ENCODE peak calls at places on chromosome 19, in ten cellular contexts. T is tibial nerve, K is AG04450, J is fibroblast of pulmonary artery, M is mucosa of descending colon, G is GM23338, L is heart left ventricle, U is mesothelial cell of epicardium, I is Caco-2, W is A549. F is an unnamed sample.

GRCh38 chr19:14363203-14364097 is 17.8 kb upstream of the ADGRE5 start:
- DNase-seq in T (no peak), K (no peak), J (peak), M (peak), G (peak), L (peak), U (peak), I (peak), W (peak), F (no peak)

GRCh38 chr19:10544242-10544752 is 593 bp downstream of the ATG4D start:
- DNase-seq in T (no peak), K (no peak), J (no peak), M (peak), G (peak), L (no peak), U (no peak), I (peak), W (no peak), F (no peak)

GRCh38 chr19:43207991-43208390 is 2.6 kb upstream of the PSG4 start:
- DNase-seq in T (no peak), K (no peak), J (no peak), M (no peak), G (no peak), L (no peak), U (no peak), I (no peak), W (no peak), F (no peak)

GRCh38 chr19:11195169-11195568 is 2.2 kb downstream of the KANK2 start:
- DNase-seq in T (no peak), K (no peak), J (peak), M (peak), G (no peak), L (no peak), U (no peak), I (no peak), W (no peak), F (no peak)

GRCh38 chr19:55640577-55641375 is at the start of gene ZNF580:
- DNase-seq in T (peak), K (no peak), J (peak), M (peak), G (peak), L (peak), U (no peak), I (peak), W (peak), F (no peak)

GRCh38 chr19:33720691-33721682 is 75.7 kb upstream of the KCTD15 start:
- DNase-seq in T (no peak), K (no peak), J (no peak), M (no peak), G (no peak), L (no peak), U (no peak), I (no peak), W (no peak), F (no peak)

GRCh38 chr19:1718382-1719315 is 34.7 kb upstream of the ONECUT3 start:
- DNase-seq in T (no peak), K (no peak), J (no peak), M (no peak), G (peak), L (no peak), U (no peak), I (no peak), W (no peak), F (no peak)

GRCh38 chr19:27741236-27741635 is 1471.7 kb downstream of the UQCRFS1 start:
- DNase-seq in T (no peak), K (no peak), J (no peak), M (no peak), G (no peak), L (no peak), U (no peak), I (no peak), W (no peak), F (no peak)

GRCh38 chr19:5228932-5229777 is 111.5 kb downstream of the PTPRS start:
- DNase-seq in T (no peak), K (no peak), J (peak), M (no peak), G (peak), L (no peak), U (no peak), I (no peak), W (peak), F (no peak)

GRCh38 chr19:16070366-16070990 is 5.8 kb upstream of the TPM4 start:
- DNase-seq in T (no peak), K (no peak), J (no peak), M (peak), G (no peak), L (peak), U (no peak), I (no peak), W (peak), F (no peak)

GRCh38 chr19:5303208-5303607 is 37.4 kb downstream of the PTPRS start:
- DNase-seq in T (no peak), K (no peak), J (no peak), M (no peak), G (no peak), L (no peak), U (no peak), I (no peak), W (no peak), F (no peak)

DNA sequence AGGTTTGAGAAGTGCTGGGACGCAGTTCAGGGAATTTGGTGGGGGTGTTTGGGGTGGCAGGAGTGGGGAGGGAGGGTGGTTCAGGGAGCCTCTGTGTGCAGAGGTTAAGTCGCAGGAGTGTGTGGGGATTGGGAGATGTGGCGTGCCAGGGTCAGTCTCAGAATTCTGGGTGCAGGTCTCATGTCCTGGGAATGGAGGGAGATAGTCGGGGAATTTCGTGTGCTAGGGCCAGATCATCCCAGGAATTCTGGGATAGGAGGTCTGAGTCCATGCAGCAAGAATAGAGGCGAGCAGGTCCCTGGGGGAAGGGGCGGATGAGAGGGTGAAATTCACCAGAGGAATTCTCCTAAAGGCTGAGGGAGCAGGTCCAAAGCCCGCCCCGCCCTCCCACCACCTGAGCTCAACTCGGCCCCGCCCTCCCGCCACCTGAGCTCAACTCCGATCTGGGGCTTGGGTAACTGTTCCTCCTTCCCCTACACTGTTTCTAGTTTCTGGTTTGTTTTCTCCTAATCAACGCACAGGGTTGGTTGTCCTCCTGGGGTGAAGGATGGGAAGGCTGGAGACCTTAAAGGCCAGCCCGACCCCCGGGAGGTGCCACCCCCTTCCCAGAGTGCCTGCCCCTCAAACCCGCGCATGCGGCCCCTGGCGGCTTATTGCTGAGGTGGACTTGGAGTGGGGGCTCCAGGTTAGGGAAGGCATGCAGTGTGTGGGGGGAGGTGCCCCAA is 15.2 kb downstream of the KCNC3 start:
- DNase-seq in T (no peak), K (no peak), J (no peak), M (peak), G (peak), L (no peak), U (no peak), I (peak), W (no peak), F (no peak)
- TF ChIP-seq CTCF in T (no peak), K (no peak), J (no peak), M (no peak), G (peak), L (no peak), U (no peak), I (peak), W (no peak), F (no peak)

GRCh38 chr19:30090963-30091362 is 148.9 kb downstream of the URI1 start:
- DNase-seq in T (no peak), K (no peak), J (no peak), M (no peak), G (no peak), L (peak), U (peak), I (no peak), W (no peak), F (no peak)
- TF ChIP-seq CTCF in T (no peak), K (no peak), J (no peak), M (no peak), G (no peak), L (no peak), U (no peak), I (no peak), W (no peak), F (no peak)

DNA sequence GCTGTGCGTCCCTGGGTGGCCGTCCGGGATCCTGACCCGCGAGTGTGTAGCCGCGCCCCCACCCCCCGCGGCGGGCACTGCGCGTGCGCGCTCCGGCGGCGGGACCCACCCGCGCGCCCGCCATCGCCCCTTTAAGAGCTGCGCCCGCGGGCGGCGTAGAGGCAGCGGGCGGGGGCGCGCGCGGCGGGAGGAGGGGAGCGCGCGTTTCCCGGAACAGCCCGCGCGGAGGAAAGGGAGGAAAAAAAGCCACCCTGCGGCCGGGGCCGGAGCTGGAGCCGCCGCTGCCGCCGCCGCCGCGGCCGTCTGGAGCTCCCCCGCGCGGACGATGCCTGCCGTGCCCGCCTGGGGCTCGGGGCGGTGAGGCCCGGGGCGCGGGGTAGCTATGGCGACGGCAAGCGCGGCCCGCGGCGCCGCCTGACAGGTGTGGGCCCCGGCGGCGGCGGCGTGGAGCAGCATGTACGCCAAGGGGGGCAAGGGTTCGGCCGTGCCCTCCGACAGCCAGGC is at the start of gene SSBP4:
- DNase-seq in T (peak), K (no peak), J (peak), M (peak), G (peak), L (peak), U (peak), I (peak), W (no peak), F (no peak)
- TF ChIP-seq CTCF in T (peak), K (peak), J (no peak), M (peak), G (no peak), L (no peak), U (no peak), I (peak), W (peak), F (no peak)

GRCh38 chr19:37813340-37813739 is 34.0 kb upstream of the ZNF573 start:
- DNase-seq in T (no peak), K (no peak), J (no peak), M (no peak), G (peak), L (no peak), U (no peak), I (no peak), W (no peak), F (no peak)

GRCh38 chr19:37809366-37809765 is 30.0 kb upstream of the ZNF573 start:
- DNase-seq in T (no peak), K (no peak), J (no peak), M (no peak), G (no peak), L (no peak), U (no peak), I (no peak), W (no peak), F (no peak)
- TF ChIP-seq CTCF in T (no peak), K (no peak), J (no peak), M (no peak), G (no peak), L (no peak), U (no peak), I (no peak), W (no peak), F (no peak)

DNA sequence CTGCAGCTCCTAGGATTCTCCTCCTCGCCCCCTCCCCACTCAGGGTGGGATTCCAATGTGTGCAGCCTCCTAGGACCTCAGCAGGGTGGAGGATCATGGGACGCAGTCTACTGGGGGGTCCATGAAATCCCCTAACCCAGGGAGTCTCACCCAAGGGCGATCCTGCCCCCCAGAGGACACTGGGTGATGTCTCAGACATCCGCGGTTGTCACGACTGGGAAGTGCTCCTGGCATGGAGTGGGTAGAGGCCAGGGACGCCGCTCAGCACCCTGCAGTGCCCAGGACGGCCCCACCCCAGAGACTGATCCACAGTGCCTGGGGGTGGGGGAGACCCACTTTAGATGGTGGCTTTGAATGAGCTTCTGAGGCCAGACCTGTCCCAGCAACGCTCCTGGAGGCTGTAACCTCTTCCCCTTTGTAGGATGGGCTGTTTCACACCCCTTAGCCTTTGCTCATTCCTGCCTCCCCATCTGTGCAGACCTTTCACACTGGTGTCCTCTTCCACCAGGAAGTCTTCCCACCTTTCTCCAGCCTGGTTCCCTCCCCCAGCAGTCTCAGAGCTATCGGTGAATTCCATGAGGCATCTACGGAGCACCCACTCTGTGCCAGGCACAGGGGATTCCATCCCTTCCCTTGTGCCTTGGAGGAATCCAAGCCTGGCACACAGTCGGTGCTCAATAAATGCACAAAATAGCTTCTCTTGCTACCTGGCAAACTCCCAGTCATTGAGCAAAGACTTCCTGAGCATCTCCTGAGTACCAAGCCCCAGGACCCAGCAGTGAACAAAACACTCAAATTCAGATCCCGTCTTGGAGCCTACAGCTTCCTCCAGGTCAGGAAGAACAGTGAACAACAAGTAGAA is 10.5 kb downstream of the SMIM24 start:
- DNase-seq in T (no peak), K (no peak), J (no peak), M (no peak), G (no peak), L (no peak), U (no peak), I (no peak), W (no peak), F (no peak)
- TF ChIP-seq CTCF in T (peak), K (no peak), J (peak), M (no peak), G (no peak), L (no peak), U (no peak), I (no peak), W (peak), F (no peak)

GRCh38 chr19:39543477-39543857 is 3.5 kb upstream of the EID2 start:
- DNase-seq in T (no peak), K (no peak), J (no peak), M (no peak), G (no peak), L (no peak), U (no peak), I (no peak), W (no peak), F (no peak)

GRCh38 chr19:39539165-39539518 is 819 bp downstream of the EID2 start:
- DNase-seq in T (no peak), K (no peak), J (peak), M (no peak), G (peak), L (no peak), U (no peak), I (peak), W (peak), F (no peak)

GRCh38 chr19:39539519-39540332 is at the start of gene EID2:
- DNase-seq in T (peak), K (peak), J (peak), M (peak), G (peak), L (peak), U (peak), I (peak), W (peak), F (peak)

GRCh38 chr19:39542198-39542597 is 2.2 kb upstream of the EID2 start:
- DNase-seq in T (no peak), K (no peak), J (peak), M (no peak), G (peak), L (no peak), U (no peak), I (no peak), W (no peak), F (no peak)

DNA sequence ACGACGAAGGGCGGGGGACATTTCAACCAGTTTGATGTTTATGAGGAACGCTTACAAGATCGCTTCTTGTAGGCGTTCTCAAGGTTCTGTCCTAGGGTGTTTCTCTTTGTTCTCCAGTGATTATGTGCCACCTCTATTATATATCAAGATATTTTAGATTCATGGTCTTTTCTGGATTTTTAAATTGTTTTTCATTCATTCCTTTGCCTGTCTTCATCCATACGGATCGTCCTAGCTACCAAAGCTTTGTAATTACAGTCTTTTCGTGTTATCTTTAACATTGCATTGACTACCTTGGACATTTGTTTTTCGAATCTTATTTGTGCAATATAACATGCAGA is 342 bp upstream of the EID2 start:
- DNase-seq in T (no peak), K (no peak), J (no peak), M (no peak), G (no peak), L (no peak), U (no peak), I (no peak), W (no peak), F (no peak)
- TF ChIP-seq CTCF in T (no peak), K (no peak), J (no peak), M (no peak), G (no peak), L (no peak), U (peak), I (no peak), W (peak), F (no peak)

F was measured in astrocyte of the cerebellum.